ENCODE peak calls at places on chromosomes 2 and 18, in seven cellular contexts. One of them, this sample, is unnamed.

GRCh38 chr2:216108310-216108966 is 710 bp upstream of the XRCC5 start:
- DNase-seq in pancreas: no peak
- DNase-seq in upper lobe of right lung: no peak
- DNase-seq in endodermal cell: peak; percentile 61
- DNase-seq in uterus: no peak
- DNase-seq in small intestine: peak; percentile 25
- DNase-seq in lower lobe of right lung: no peak
- DNase-seq in this sample: peak; percentile 50

GRCh38 chr2:38581193-38582147 is 21.3 kb downstream of the HNRNPLL start:
- DNase-seq in lower lobe of right lung: peak; percentile 60
- DNase-seq in pancreas: no peak
- DNase-seq in small intestine: peak; percentile 79
- DNase-seq in uterus: no peak
- DNase-seq in upper lobe of right lung: no peak
- DNase-seq in endodermal cell: peak; percentile 75
- DNase-seq in this sample: no peak

GRCh38 chr2:114192362-114192761 is 250.1 kb upstream of the DPP10 start:
- DNase-seq in upper lobe of right lung: no peak
- DNase-seq in pancreas: no peak
- DNase-seq in lower lobe of right lung: no peak
- DNase-seq in uterus: no peak
- DNase-seq in endodermal cell: no peak
- DNase-seq in small intestine: no peak
- DNase-seq in this sample: no peak

GRCh38 chr18:68034293-68034692 is 517.8 kb upstream of the DSEL start:
- DNase-seq in endodermal cell: no peak
- DNase-seq in upper lobe of right lung: no peak
- DNase-seq in lower lobe of right lung: no peak
- DNase-seq in small intestine: no peak
- DNase-seq in uterus: no peak
- DNase-seq in pancreas: no peak
- DNase-seq in this sample: no peak

GRCh38 chr2:145769053-145769716 is 1249.3 kb upstream of the ZEB2 start:
- DNase-seq in pancreas: no peak
- DNase-seq in upper lobe of right lung: no peak
- DNase-seq in lower lobe of right lung: no peak
- DNase-seq in small intestine: no peak
- DNase-seq in uterus: no peak
- DNase-seq in endodermal cell: no peak
- DNase-seq in this sample: no peak

GRCh38 chr2:166388488-166389070 is 12.8 kb upstream of the SCN9A start:
- DNase-seq in endodermal cell: no peak
- DNase-seq in upper lobe of right lung: no peak
- DNase-seq in small intestine: no peak
- DNase-seq in lower lobe of right lung: no peak
- DNase-seq in uterus: no peak
- DNase-seq in pancreas: no peak
- DNase-seq in this sample: no peak

GRCh38 chr2:197786010-197786877 is 1.1 kb upstream of the BOLL start:
- DNase-seq in uterus: no peak
- DNase-seq in small intestine: no peak
- DNase-seq in upper lobe of right lung: peak; percentile 76
- DNase-seq in endodermal cell: peak; percentile 97
- DNase-seq in pancreas: peak; percentile 27
- DNase-seq in lower lobe of right lung: peak; percentile 59
- DNase-seq in this sample: peak; percentile 87

GRCh38 chr2:157257312-157258252 is at the start of gene GALNT5:
- DNase-seq in pancreas: no peak
- DNase-seq in small intestine: peak; percentile 37
- DNase-seq in upper lobe of right lung: peak; percentile 55
- DNase-seq in endodermal cell: peak; percentile 73
- DNase-seq in lower lobe of right lung: no peak
- DNase-seq in uterus: no peak
- DNase-seq in this sample: peak; percentile 20

GRCh38 chr2:124027182-124027581 is 2.1 kb downstream of the CNTNAP5 start:
- DNase-seq in uterus: no peak
- DNase-seq in lower lobe of right lung: no peak
- DNase-seq in endodermal cell: peak; percentile 62
- DNase-seq in small intestine: peak; percentile 64
- DNase-seq in upper lobe of right lung: no peak
- DNase-seq in pancreas: no peak
- DNase-seq in this sample: peak; percentile 66

GRCh38 chr2:219401621-219402020 is 13.9 kb upstream of the DNPEP start:
- DNase-seq in endodermal cell: no peak
- DNase-seq in lower lobe of right lung: no peak
- DNase-seq in small intestine: no peak
- DNase-seq in uterus: no peak
- DNase-seq in upper lobe of right lung: no peak
- DNase-seq in pancreas: no peak
- DNase-seq in this sample: no peak

GRCh38 chr2:190466819-190467444 is 58.8 kb downstream of the MFSD6 start:
- DNase-seq in lower lobe of right lung: no peak
- DNase-seq in small intestine: no peak
- DNase-seq in upper lobe of right lung: no peak
- DNase-seq in pancreas: no peak
- DNase-seq in uterus: no peak
- DNase-seq in endodermal cell: no peak
- DNase-seq in this sample: no peak

GRCh38 chr2:241943961-241944575 is 74.5 kb downstream of the RTP5 start:
- DNase-seq in endodermal cell: peak; percentile 6
- DNase-seq in uterus: no peak
- DNase-seq in lower lobe of right lung: no peak
- DNase-seq in small intestine: no peak
- DNase-seq in pancreas: no peak
- DNase-seq in upper lobe of right lung: no peak
- DNase-seq in this sample: no peak

GRCh38 chr2:98607741-98608117 is 583 bp downstream of the COA5 start:
- DNase-seq in upper lobe of right lung: no peak
- DNase-seq in pancreas: no peak
- DNase-seq in uterus: no peak
- DNase-seq in endodermal cell: no peak
- DNase-seq in small intestine: peak; percentile 30
- DNase-seq in lower lobe of right lung: no peak
- DNase-seq in this sample: no peak

GRCh38 chr2:106885326-106885725 is 641 bp downstream of the ST6GAL2 start:
- DNase-seq in pancreas: no peak
- DNase-seq in small intestine: no peak
- DNase-seq in endodermal cell: peak; percentile 53
- DNase-seq in lower lobe of right lung: no peak
- DNase-seq in uterus: no peak
- DNase-seq in upper lobe of right lung: no peak
- DNase-seq in this sample: peak; percentile 36

GRCh38 chr2:16101196-16101595 is 160.8 kb downstream of the MYCN start:
- DNase-seq in pancreas: no peak
- DNase-seq in small intestine: no peak
- DNase-seq in uterus: no peak
- DNase-seq in lower lobe of right lung: no peak
- DNase-seq in endodermal cell: no peak
- DNase-seq in upper lobe of right lung: no peak
- DNase-seq in this sample: no peak

GRCh38 chr2:166044853-166045483 is 82.9 kb downstream of the SCN1A start:
- DNase-seq in pancreas: no peak
- DNase-seq in small intestine: no peak
- DNase-seq in endodermal cell: no peak
- DNase-seq in uterus: no peak
- DNase-seq in lower lobe of right lung: no peak
- DNase-seq in upper lobe of right lung: no peak
- DNase-seq in this sample: peak; percentile 5

GRCh38 chr18:64208531-64208930 is 59.6 kb upstream of the LINC00305 start:
- DNase-seq in small intestine: peak; percentile 10
- DNase-seq in uterus: no peak
- DNase-seq in endodermal cell: no peak
- DNase-seq in upper lobe of right lung: no peak
- DNase-seq in lower lobe of right lung: no peak
- DNase-seq in pancreas: no peak
- DNase-seq in this sample: no peak

GRCh38 chr2:232369126-232369955 is 9.2 kb upstream of the ALPP start:
- DNase-seq in upper lobe of right lung: peak; percentile 52
- DNase-seq in endodermal cell: no peak
- DNase-seq in uterus: no peak
- DNase-seq in lower lobe of right lung: peak; percentile 29
- DNase-seq in small intestine: no peak
- DNase-seq in pancreas: no peak
- DNase-seq in this sample: peak; percentile 46

GRCh38 chr2:174683392-174683759 is 80.9 kb downstream of the CHRNA1 start:
- DNase-seq in upper lobe of right lung: no peak
- DNase-seq in uterus: peak; percentile 23
- DNase-seq in pancreas: no peak
- DNase-seq in lower lobe of right lung: no peak
- DNase-seq in endodermal cell: peak; percentile 63
- DNase-seq in small intestine: peak; percentile 13
- DNase-seq in this sample: peak; percentile 67

GRCh38 chr2:54628418-54628817 is 95.0 kb upstream of the EML6 start:
- DNase-seq in uterus: no peak
- DNase-seq in pancreas: no peak
- DNase-seq in lower lobe of right lung: no peak
- DNase-seq in small intestine: no peak
- DNase-seq in upper lobe of right lung: no peak
- DNase-seq in endodermal cell: no peak
- DNase-seq in this sample: no peak

GRCh38 chr2:198465970-198466369 is 661.6 kb downstream of the PLCL1 start:
- DNase-seq in upper lobe of right lung: no peak
- DNase-seq in uterus: no peak
- DNase-seq in pancreas: no peak
- DNase-seq in small intestine: no peak
- DNase-seq in lower lobe of right lung: no peak
- DNase-seq in endodermal cell: no peak
- DNase-seq in this sample: no peak

GRCh38 chr2:64792995-64793639 is 139.4 kb upstream of the SERTAD2 start:
- DNase-seq in lower lobe of right lung: no peak
- DNase-seq in upper lobe of right lung: no peak
- DNase-seq in small intestine: no peak
- DNase-seq in uterus: no peak
- DNase-seq in pancreas: no peak
- DNase-seq in endodermal cell: no peak
- DNase-seq in this sample: no peak

GRCh38 chr2:64795024-64795592 is 141.4 kb upstream of the SERTAD2 start:
- DNase-seq in uterus: no peak
- DNase-seq in endodermal cell: no peak
- DNase-seq in pancreas: no peak
- DNase-seq in lower lobe of right lung: no peak
- DNase-seq in upper lobe of right lung: no peak
- DNase-seq in small intestine: no peak
- DNase-seq in this sample: no peak

GRCh38 chr2:64793701-64794100 is 140.0 kb upstream of the SERTAD2 start:
- DNase-seq in uterus: no peak
- DNase-seq in lower lobe of right lung: no peak
- DNase-seq in upper lobe of right lung: no peak
- DNase-seq in endodermal cell: no peak
- DNase-seq in small intestine: no peak
- DNase-seq in pancreas: no peak
- DNase-seq in this sample: no peak

GRCh38 chr2:64792310-64792709 is 138.6 kb upstream of the SERTAD2 start:
- DNase-seq in small intestine: no peak
- DNase-seq in pancreas: no peak
- DNase-seq in upper lobe of right lung: no peak
- DNase-seq in uterus: no peak
- DNase-seq in lower lobe of right lung: no peak
- DNase-seq in endodermal cell: no peak
- DNase-seq in this sample: no peak

GRCh38 chr2:64794426-64794995 is 140.8 kb upstream of the SERTAD2 start:
- DNase-seq in lower lobe of right lung: no peak
- DNase-seq in endodermal cell: no peak
- DNase-seq in pancreas: no peak
- DNase-seq in small intestine: no peak
- DNase-seq in uterus: no peak
- DNase-seq in upper lobe of right lung: no peak
- DNase-seq in this sample: no peak
- H3K4me3 ChIP-seq in lower lobe of right lung: no peak overlapping the region
- H3K4me3 ChIP-seq in endodermal cell: no peak overlapping the region
- H3K4me3 ChIP-seq in pancreas: no peak overlapping the region
- H3K4me3 ChIP-seq in small intestine: no peak overlapping the region
- H3K4me3 ChIP-seq in uterus: no peak overlapping the region
- H3K4me3 ChIP-seq in upper lobe of right lung: no peak overlapping the region
- H3K4me3 ChIP-seq in this sample: no peak overlapping the region

DNA sequence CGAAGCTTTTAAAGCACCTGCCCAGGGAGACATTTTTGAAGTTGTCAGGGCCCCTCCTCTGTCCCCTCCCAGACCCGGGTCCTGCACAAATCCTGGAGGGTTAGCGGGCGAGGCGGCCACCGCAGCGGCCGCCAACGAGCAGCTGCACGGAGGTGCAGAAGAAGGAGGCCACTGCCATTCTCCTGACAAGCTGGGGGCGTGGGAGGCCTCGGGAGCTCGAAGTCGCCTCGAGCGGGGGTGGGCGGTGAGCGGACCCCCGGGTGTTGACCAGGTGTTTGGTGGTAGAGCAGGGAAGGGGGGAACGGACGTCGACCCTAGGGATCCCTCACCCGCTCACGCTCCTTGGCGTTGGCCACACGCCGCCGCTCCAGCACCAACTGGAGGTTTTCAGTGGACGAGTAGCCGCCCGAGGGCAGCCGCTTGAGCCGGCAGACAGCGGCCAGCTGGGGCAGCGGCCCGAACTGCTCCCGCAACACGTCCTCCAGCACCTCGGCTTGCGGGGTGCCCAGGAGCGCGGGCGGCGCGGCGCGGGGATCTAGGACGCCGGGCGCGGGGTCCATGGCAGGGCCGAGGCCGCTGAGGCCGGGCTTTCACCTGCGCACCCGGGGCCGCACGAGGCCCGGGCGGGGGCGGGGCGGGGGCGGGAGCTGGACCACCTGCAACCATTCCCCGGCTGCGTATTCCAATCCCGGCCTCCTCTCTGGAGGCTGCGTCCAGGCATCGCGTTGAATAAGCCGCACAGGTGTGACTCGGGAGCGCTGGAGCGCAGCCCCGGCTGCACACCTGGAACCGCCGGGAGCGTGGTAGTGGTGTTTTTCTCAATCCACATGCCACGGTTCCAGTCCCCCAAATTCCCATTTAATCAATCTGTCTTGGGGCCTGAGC is at the start of gene FIGLA:
- DNase-seq in lower lobe of right lung: no peak
- DNase-seq in uterus: no peak
- DNase-seq in small intestine: no peak
- DNase-seq in upper lobe of right lung: no peak
- DNase-seq in pancreas: no peak
- DNase-seq in endodermal cell: peak; percentile 85
- DNase-seq in this sample: peak; percentile 87
- H3K27me3 ChIP-seq in lower lobe of right lung: peaks cover 58% of the 10 kb centered on the region
- H3K27me3 ChIP-seq in uterus: peaks cover 10% of the 10 kb centered on the region
- H3K27me3 ChIP-seq in small intestine: peaks cover 8% of the 10 kb centered on the region
- H3K27me3 ChIP-seq in upper lobe of right lung: peaks cover 65% of the 10 kb centered on the region
- H3K27me3 ChIP-seq in pancreas: peaks cover 5% of the 10 kb centered on the region
- H3K27me3 ChIP-seq in endodermal cell: peaks cover 90% of the 10 kb centered on the region
- H3K27me3 ChIP-seq in this sample: peaks cover 72% of the 10 kb centered on the region

GRCh38 chr2:73253400-73253799 is 19.3 kb downstream of the CCT7 start:
- DNase-seq in small intestine: no peak
- DNase-seq in upper lobe of right lung: peak; percentile 6
- DNase-seq in uterus: no peak
- DNase-seq in lower lobe of right lung: no peak
- DNase-seq in endodermal cell: no peak
- DNase-seq in pancreas: no peak
- DNase-seq in this sample: no peak
- H3K36me3 ChIP-seq in small intestine: peaks cover 15% of the 10 kb centered on the region
- H3K36me3 ChIP-seq in upper lobe of right lung: peaks cover 60% of the 10 kb centered on the region
- H3K36me3 ChIP-seq in uterus: no peaks in the 10 kb centered on the region
- H3K36me3 ChIP-seq in lower lobe of right lung: peaks cover 66% of the 10 kb centered on the region
- H3K36me3 ChIP-seq in endodermal cell: peaks cover 66% of the 10 kb centered on the region
- H3K36me3 ChIP-seq in pancreas: peaks cover 7% of the 10 kb centered on the region
- H3K36me3 ChIP-seq in this sample: peaks cover 37% of the 10 kb centered on the region

GRCh38 chr2:73203055-73203681 is 794 bp downstream of the NOTO start:
- DNase-seq in pancreas: no peak
- DNase-seq in upper lobe of right lung: peak; percentile 73
- DNase-seq in small intestine: no peak
- DNase-seq in lower lobe of right lung: peak; percentile 68
- DNase-seq in endodermal cell: peak; percentile 72
- DNase-seq in uterus: no peak
- DNase-seq in this sample: peak; percentile 77
- H3K4me3 ChIP-seq in pancreas: peak overlapping the region; percentile 30
- H3K4me3 ChIP-seq in upper lobe of right lung: peak overlapping the region; percentile 34
- H3K4me3 ChIP-seq in small intestine: peak overlapping the region; percentile 5
- H3K4me3 ChIP-seq in lower lobe of right lung: peak overlapping the region; percentile 40
- H3K4me3 ChIP-seq in endodermal cell: no peak overlapping the region
- H3K4me3 ChIP-seq in uterus: no peak overlapping the region
- H3K4me3 ChIP-seq in this sample: peak overlapping the region; percentile 48

This sample was measured in H7.